ENCODE peak calls at places on chromosomes 1 and 21, in four cellular contexts. One of them, this sample, is unnamed.
A peak's percentile ranks its signal among the peaks of the same experiment; 100 is the strongest.

GRCh38 chr21:31351438-31351837 is 7.4 kb upstream of the TIAM1 start:
- DNase-seq in GM12878: no peak
- DNase-seq in K562: no peak
- DNase-seq in HepG2: no peak
- DNase-seq in this sample: no peak

GRCh38 chr1:179353546-179353945 is 12.2 kb upstream of the AXDND1 start:
- DNase-seq in GM12878: no peak
- DNase-seq in K562: no peak
- DNase-seq in HepG2: no peak
- DNase-seq in this sample: no peak

GRCh38 chr1:42137766-42138165 is 15.4 kb upstream of the GUCA2B start:
- DNase-seq in GM12878: no peak
- DNase-seq in K562: no peak
- DNase-seq in HepG2: no peak
- DNase-seq in this sample: no peak

GRCh38 chr1:1510912-1511532 is 940 bp upstream of the ATAD3A start:
- DNase-seq in GM12878: no peak
- DNase-seq in K562: peak; percentile 43
- DNase-seq in HepG2: peak; percentile 40
- DNase-seq in this sample: peak; percentile 47

GRCh38 chr1:56584910-56585528 is 5.7 kb upstream of the PLPP3 start:
- DNase-seq in GM12878: no peak
- DNase-seq in K562: peak; percentile 37
- DNase-seq in HepG2: peak; percentile 66
- DNase-seq in this sample: no peak

GRCh38 chr1:13483946-13484345 is 29.9 kb downstream of the LRRC38 start:
- DNase-seq in GM12878: no peak
- DNase-seq in K562: no peak
- DNase-seq in HepG2: no peak
- DNase-seq in this sample: no peak

GRCh38 chr1:153866045-153866850 is 56.5 kb downstream of the GATAD2B start:
- DNase-seq in GM12878: no peak
- DNase-seq in K562: no peak
- DNase-seq in HepG2: no peak
- DNase-seq in this sample: no peak

GRCh38 chr21:43989401-43989800 is 22.7 kb upstream of the TRAPPC10 start:
- DNase-seq in GM12878: no peak
- DNase-seq in K562: no peak
- DNase-seq in HepG2: no peak
- DNase-seq in this sample: no peak

GRCh38 chr1:159790237-159790917 is 9.6 kb downstream of the DUSP23 start:
- DNase-seq in GM12878: no peak
- DNase-seq in K562: peak; percentile 49
- DNase-seq in HepG2: peak; percentile 16
- DNase-seq in this sample: peak; percentile 24

GRCh38 chr1:182084487-182085316 is 23.2 kb upstream of the ZNF648 start:
- DNase-seq in GM12878: no peak
- DNase-seq in K562: peak; percentile 84
- DNase-seq in HepG2: peak; percentile 78
- DNase-seq in this sample: peak; percentile 95

GRCh38 chr1:13492711-13493110 is 21.1 kb downstream of the LRRC38 start:
- DNase-seq in GM12878: no peak
- DNase-seq in K562: no peak
- DNase-seq in HepG2: no peak
- DNase-seq in this sample: no peak

GRCh38 chr1:182235604-182235951 is 156.0 kb downstream of the GLUL start:
- DNase-seq in GM12878: no peak
- DNase-seq in K562: no peak
- DNase-seq in HepG2: no peak
- DNase-seq in this sample: no peak

GRCh38 chr1:28323720-28324119 is 5.1 kb upstream of the MED18 start:
- DNase-seq in GM12878: no peak
- DNase-seq in K562: no peak
- DNase-seq in HepG2: no peak
- DNase-seq in this sample: no peak

GRCh38 chr21:38178653-38179503 is 77.9 kb upstream of the KCNJ15 start:
- DNase-seq in GM12878: no peak
- DNase-seq in K562: no peak
- DNase-seq in HepG2: no peak
- DNase-seq in this sample: no peak

GRCh38 chr1:221031890-221032222 is 152.6 kb downstream of the HLX start:
- DNase-seq in GM12878: no peak
- DNase-seq in K562: no peak
- DNase-seq in HepG2: no peak
- DNase-seq in this sample: no peak

GRCh38 chr1:226100436-226101347 is 38.2 kb downstream of the H3-3A start:
- DNase-seq in GM12878: no peak
- DNase-seq in K562: no peak
- DNase-seq in HepG2: no peak
- DNase-seq in this sample: peak; percentile 61

GRCh38 chr1:214439352-214440119 is 111.9 kb downstream of the PTPN14 start:
- DNase-seq in GM12878: peak; percentile 60
- DNase-seq in K562: no peak
- DNase-seq in HepG2: peak; percentile 90
- DNase-seq in this sample: no peak

GRCh38 chr1:193846881-193847280 is 660.5 kb upstream of the B3GALT2 start:
- DNase-seq in GM12878: no peak
- DNase-seq in K562: no peak
- DNase-seq in HepG2: no peak
- DNase-seq in this sample: no peak

GRCh38 chr1:39407889-39408640 is 83.4 kb upstream of the BMP8A start:
- DNase-seq in GM12878: no peak
- DNase-seq in K562: no peak
- DNase-seq in HepG2: peak; percentile 79
- DNase-seq in this sample: no peak

GRCh38 chr1:167262820-167263219 is 42.1 kb downstream of the POU2F1 start:
- DNase-seq in GM12878: no peak
- DNase-seq in K562: no peak
- DNase-seq in HepG2: no peak
- DNase-seq in this sample: no peak

GRCh38 chr21:44927587-44928461 is 7.1 kb upstream of the ITGB2 start:
- DNase-seq in GM12878: peak; percentile 87
- DNase-seq in K562: peak; percentile 64
- DNase-seq in HepG2: peak; percentile 39
- DNase-seq in this sample: no peak

GRCh38 chr1:38101037-38101782 is 54.6 kb upstream of the POU3F1 start:
- DNase-seq in GM12878: no peak
- DNase-seq in K562: no peak
- DNase-seq in HepG2: no peak
- DNase-seq in this sample: no peak

GRCh38 chr1:45867697-45868346 is 64.4 kb downstream of the MAST2 start:
- DNase-seq in GM12878: no peak
- DNase-seq in K562: no peak
- DNase-seq in HepG2: peak; percentile 78
- DNase-seq in this sample: no peak

GRCh38 chr1:35726814-35727433 is 8.2 kb upstream of the C1orf216 start:
- DNase-seq in GM12878: no peak
- DNase-seq in K562: peak; percentile 70
- DNase-seq in HepG2: peak; percentile 53
- DNase-seq in this sample: peak; percentile 61

GRCh38 chr1:201399352-201400126 is 415 bp upstream of the LAD1 start:
- DNase-seq in GM12878: no peak
- DNase-seq in K562: no peak
- DNase-seq in HepG2: peak; percentile 57
- DNase-seq in this sample: peak; percentile 76

GRCh38 chr1:219806642-219807041 is 121.7 kb downstream of the SLC30A10 start:
- DNase-seq in GM12878: no peak
- DNase-seq in K562: no peak
- DNase-seq in HepG2: no peak
- DNase-seq in this sample: no peak
- TF ChIP-seq TCF7 in GM12878: no peak
- TF ChIP-seq TCF7 in K562: no peak
- TF ChIP-seq TCF7 in HepG2: no peak
- TF ChIP-seq TCF7 in this sample: no peak

GRCh38 chr1:210942513-210942912 is 191.4 kb downstream of the KCNH1 start:
- DNase-seq in GM12878: no peak
- DNase-seq in K562: no peak
- DNase-seq in HepG2: no peak
- DNase-seq in this sample: no peak

GRCh38 chr1:210940081-210940617 is 193.8 kb downstream of the KCNH1 start:
- DNase-seq in GM12878: no peak
- DNase-seq in K562: no peak
- DNase-seq in HepG2: no peak
- DNase-seq in this sample: no peak

GRCh38 chr1:210938416-210938925 is 195.5 kb downstream of the KCNH1 start:
- DNase-seq in GM12878: no peak
- DNase-seq in K562: no peak
- DNase-seq in HepG2: no peak
- DNase-seq in this sample: no peak

GRCh38 chr1:210935905-210936304 is 198.0 kb downstream of the KCNH1 start:
- DNase-seq in GM12878: no peak
- DNase-seq in K562: no peak
- DNase-seq in HepG2: no peak
- DNase-seq in this sample: no peak

GRCh38 chr1:210937846-210938245 is 196.1 kb downstream of the KCNH1 start:
- DNase-seq in GM12878: no peak
- DNase-seq in K562: no peak
- DNase-seq in HepG2: no peak
- DNase-seq in this sample: no peak
- TF ChIP-seq TCF7 in GM12878: no peak
- TF ChIP-seq TCF7 in K562: no peak
- TF ChIP-seq TCF7 in HepG2: no peak
- TF ChIP-seq TCF7 in this sample: no peak

GRCh38 chr1:32496127-32496526 is 31.3 kb downstream of the ZBTB8B start:
- DNase-seq in GM12878: no peak
- DNase-seq in K562: no peak
- DNase-seq in HepG2: no peak
- DNase-seq in this sample: no peak
- TF ChIP-seq TCF7 in GM12878: no peak
- TF ChIP-seq TCF7 in K562: no peak
- TF ChIP-seq TCF7 in HepG2: no peak
- TF ChIP-seq TCF7 in this sample: no peak

GRCh38 chr21:14581902-14582457 is 35.9 kb upstream of the SAMSN1 start:
- DNase-seq in GM12878: no peak
- DNase-seq in K562: peak; percentile 36
- DNase-seq in HepG2: no peak
- DNase-seq in this sample: no peak
- TF ChIP-seq TCF7 in GM12878: no peak
- TF ChIP-seq TCF7 in K562: no peak
- TF ChIP-seq TCF7 in HepG2: no peak
- TF ChIP-seq TCF7 in this sample: no peak

DNA sequence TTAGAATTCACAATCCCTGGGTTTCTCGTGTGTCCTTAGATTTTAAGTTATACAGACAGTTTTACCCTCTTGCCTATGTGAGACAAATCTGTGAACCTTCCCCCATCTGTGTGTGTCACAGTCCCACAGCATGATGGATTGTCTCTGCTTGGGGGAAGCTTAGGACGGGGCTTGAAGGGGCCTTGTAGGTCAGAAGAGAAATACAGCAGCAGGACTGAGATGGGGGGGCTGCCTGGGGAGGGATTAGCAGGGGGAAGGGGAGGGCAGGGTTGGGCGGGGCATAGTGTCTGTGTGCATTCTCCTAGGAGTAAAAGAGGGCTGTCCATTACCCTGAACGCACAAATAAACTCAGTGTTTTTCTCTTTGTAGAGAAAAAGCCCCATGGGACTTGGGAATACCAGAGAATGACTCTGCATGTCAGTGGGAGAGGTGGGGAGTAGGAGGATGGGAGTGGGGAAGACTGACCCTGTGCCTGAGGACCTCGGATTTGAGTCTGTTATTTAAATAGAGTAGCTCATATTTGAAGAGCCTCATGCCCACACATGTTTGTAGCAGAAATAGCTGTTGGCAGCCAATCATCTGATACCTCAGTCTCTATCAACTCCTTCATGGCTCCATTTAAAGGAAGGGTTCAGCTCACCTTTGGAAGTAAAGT is 16.4 kb downstream of the RNF220 start:
- DNase-seq in GM12878: no peak
- DNase-seq in K562: no peak
- DNase-seq in HepG2: no peak
- DNase-seq in this sample: no peak
- TF ChIP-seq TCF7 in GM12878: no peak
- TF ChIP-seq TCF7 in K562: no peak
- TF ChIP-seq TCF7 in HepG2: no peak
- TF ChIP-seq TCF7 in this sample: no peak

DNA sequence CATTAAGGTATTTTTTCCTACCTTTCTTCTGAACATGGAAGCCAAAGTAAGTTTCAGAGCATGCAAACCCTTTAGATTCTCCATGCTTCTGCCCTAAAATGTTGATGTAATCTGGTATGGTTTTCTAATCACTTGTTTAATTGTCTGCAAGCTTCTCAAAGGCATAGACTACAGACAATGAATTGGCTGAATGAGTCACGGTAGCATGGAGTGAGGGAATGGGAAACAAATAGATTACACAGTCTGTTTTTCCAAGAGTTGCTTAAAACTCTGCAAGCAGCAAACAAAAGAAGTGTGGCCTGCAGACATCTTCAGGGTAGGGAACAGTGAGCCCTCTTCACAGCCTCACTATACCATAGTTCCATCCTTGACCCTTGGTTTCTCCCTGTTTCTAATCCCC is 326.0 kb downstream of the BARHL2 start:
- DNase-seq in GM12878: no peak
- DNase-seq in K562: no peak
- DNase-seq in HepG2: no peak
- DNase-seq in this sample: no peak
- TF ChIP-seq TCF7 in GM12878: no peak
- TF ChIP-seq TCF7 in K562: no peak
- TF ChIP-seq TCF7 in HepG2: no peak
- TF ChIP-seq TCF7 in this sample: no peak

DNA sequence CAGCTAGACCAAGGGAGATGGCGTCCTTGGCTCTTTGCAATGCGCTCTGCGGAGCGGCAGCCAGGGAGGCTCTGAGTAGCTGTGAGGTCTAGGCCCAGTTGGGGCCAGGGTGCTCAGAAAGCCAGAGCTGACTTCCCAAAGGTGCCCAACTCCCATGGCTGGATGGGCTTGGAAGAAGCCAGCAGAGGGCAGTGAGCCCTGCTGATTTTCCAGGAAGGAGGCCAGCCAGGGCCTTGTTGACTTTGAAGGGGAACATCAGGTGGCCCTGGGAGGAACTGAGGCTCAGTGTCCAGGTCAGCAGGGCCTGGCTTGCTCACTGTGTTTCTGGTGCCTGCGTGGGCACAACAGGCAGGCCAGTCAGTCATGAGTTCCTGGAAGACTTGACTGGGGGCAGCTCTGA is 27.1 kb downstream of the CDCP2 start:
- DNase-seq in GM12878: no peak
- DNase-seq in K562: no peak
- DNase-seq in HepG2: peak; percentile 32
- DNase-seq in this sample: peak; percentile 34
- TF ChIP-seq TCF7 in GM12878: no peak
- TF ChIP-seq TCF7 in K562: no peak
- TF ChIP-seq TCF7 in HepG2: no peak
- TF ChIP-seq TCF7 in this sample: no peak

GRCh38 chr1:89088597-89088996 is 23.6 kb upstream of the GBP1 start:
- DNase-seq in GM12878: no peak
- DNase-seq in K562: no peak
- DNase-seq in HepG2: peak; percentile 23
- DNase-seq in this sample: no peak

GRCh38 chr1:89089962-89090361 is 25.0 kb upstream of the GBP1 start:
- DNase-seq in GM12878: no peak
- DNase-seq in K562: no peak
- DNase-seq in HepG2: no peak
- DNase-seq in this sample: no peak

GRCh38 chr1:89085781-89086180 is 20.8 kb upstream of the GBP1 start:
- DNase-seq in GM12878: no peak
- DNase-seq in K562: peak; percentile 56
- DNase-seq in HepG2: peak; percentile 52
- DNase-seq in this sample: peak; percentile 54

GRCh38 chr1:89087241-89087640 is 22.2 kb upstream of the GBP1 start:
- DNase-seq in GM12878: no peak
- DNase-seq in K562: no peak
- DNase-seq in HepG2: no peak
- DNase-seq in this sample: no peak
- TF ChIP-seq TCF7 in GM12878: no peak
- TF ChIP-seq TCF7 in K562: no peak
- TF ChIP-seq TCF7 in HepG2: no peak
- TF ChIP-seq TCF7 in this sample: no peak